ENCODE peak calls at places on chromosome 13, in four cellular contexts. A, H, O and Y are unnamed samples.

GRCh38 chr13:113612626-113613025 is 28.1 kb downstream of the TFDP1 start:
- DNase-seq in H (no peak), O (no peak), A (no peak), Y (no peak)

GRCh38 chr13:105410602-105411001 is 1124.9 kb downstream of the EFNB2 start:
- DNase-seq in H (peak), O (peak), A (peak), Y (peak)

GRCh38 chr13:52383362-52383761 is 22.6 kb downstream of the THSD1 start:
- DNase-seq in H (no peak), A (no peak), O (no peak), Y (peak)

GRCh38 chr13:66265446-66265845 is 964.7 kb downstream of the PCDH9 start:
- DNase-seq in O (no peak), H (no peak), A (no peak), Y (peak)

GRCh38 chr13:32829676-32830091 is 186.5 kb upstream of the KL start:
- DNase-seq in O (peak), H (peak), A (no peak), Y (peak)

GRCh38 chr13:67632590-67632989 is 402.5 kb upstream of the PCDH9 start:
- DNase-seq in O (no peak), H (no peak), A (no peak), Y (peak)

GRCh38 chr13:23921451-23921888 is 24.2 kb upstream of the C1QTNF9B start:
- DNase-seq in O (peak), A (peak), H (peak), Y (peak)

GRCh38 chr13:60016229-60016628 is 147.5 kb downstream of the DIAPH3 start:
- DNase-seq in H (no peak), O (no peak), A (no peak), Y (no peak)

GRCh38 chr13:46571189-46571901 is 18.4 kb downstream of the LRCH1 start:
- DNase-seq in A (no peak), H (no peak), O (peak), Y (peak)

GRCh38 chr13:109521719-109522118 is 264.7 kb downstream of the IRS2 start:
- DNase-seq in O (no peak), H (no peak), A (no peak), Y (no peak)

GRCh38 chr13:53105477-53105876 is 76.9 kb downstream of the OLFM4 start:
- DNase-seq in H (no peak), O (peak), A (no peak), Y (no peak)

GRCh38 chr13:93769126-93769525 is 542.5 kb downstream of the GPC6 start:
- DNase-seq in A (no peak), H (no peak), O (no peak), Y (peak)

GRCh38 chr13:23788459-23788858 is 100.7 kb downstream of the MIPEP start:
- DNase-seq in O (no peak), H (no peak), A (no peak), Y (peak)

GRCh38 chr13:100434010-100434763 is 154.4 kb downstream of the GGACT start:
- DNase-seq in H (no peak), A (no peak), O (no peak), Y (peak)

GRCh38 chr13:109730832-109731335 is 55.5 kb downstream of the IRS2 start:
- DNase-seq in A (no peak), H (no peak), O (no peak), Y (no peak)

GRCh38 chr13:37475151-37475550 is 123.4 kb downstream of the POSTN start:
- DNase-seq in H (no peak), O (no peak), A (no peak), Y (peak)

GRCh38 chr13:34156841-34157365 is 339.0 kb downstream of the RFC3 start:
- DNase-seq in O (peak), A (no peak), H (peak), Y (peak)

GRCh38 chr13:49651775-49652690 is 23.7 kb downstream of the ARL11 start:
- DNase-seq in A (no peak), H (no peak), O (no peak), Y (no peak)

GRCh38 chr13:30718661-30719520 is 16.5 kb upstream of the ALOX5AP start:
- DNase-seq in H (no peak), O (peak), A (no peak), Y (peak)

GRCh38 chr13:32585625-32586021 is 629 bp upstream of the PDS5B start:
- DNase-seq in A (peak), O (peak), H (peak), Y (no peak)

GRCh38 chr13:36764957-36765356 is 54.1 kb upstream of the RFXAP start:
- DNase-seq in A (no peak), H (peak), O (peak), Y (no peak)

GRCh38 chr13:87666826-87667225 is 4.3 kb upstream of the SLITRK5 start:
- DNase-seq in A (no peak), H (no peak), O (no peak), Y (no peak)

GRCh38 chr13:59746291-59746962 is 417.3 kb downstream of the DIAPH3 start:
- DNase-seq in H (no peak), A (no peak), O (no peak), Y (peak)

GRCh38 chr13:46211521-46212351 is at the start of gene LRRC63:
- DNase-seq in O (peak), H (peak), A (peak), Y (no peak)

GRCh38 chr13:44857061-44857460 is 132.2 kb downstream of the NUFIP1 start:
- DNase-seq in O (no peak), H (no peak), A (no peak), Y (no peak)

GRCh38 chr13:104477256-104477655 is 1411.0 kb upstream of the SLC10A2 start:
- DNase-seq in A (no peak), O (no peak), H (no peak), Y (no peak)

GRCh38 chr13:47546265-47546962 is 454.7 kb downstream of the SUCLA2 start:
- DNase-seq in A (no peak), H (no peak), O (no peak), Y (no peak)

GRCh38 chr13:87324558-87324957 is 346.6 kb upstream of the SLITRK5 start:
- DNase-seq in H (no peak), A (no peak), O (no peak), Y (no peak)

GRCh38 chr13:59721889-59722579 is 441.7 kb downstream of the DIAPH3 start:
- DNase-seq in A (no peak), O (no peak), H (no peak), Y (no peak)

GRCh38 chr13:90205081-90205480 is 1142.4 kb upstream of the MIR17HG start:
- DNase-seq in A (no peak), O (no peak), H (no peak), Y (no peak)

GRCh38 chr13:114263590-114263989 is 17.8 kb upstream of the UPF3A start:
- DNase-seq in H (no peak), A (no peak), O (no peak), Y (no peak)

GRCh38 chr13:36154567-36155231 is 23.5 kb upstream of the DCLK1 start:
- DNase-seq in O (no peak), H (peak), A (peak), Y (no peak)

GRCh38 chr13:69585656-69586055 is 522.0 kb upstream of the ATXN8OS start:
- DNase-seq in H (no peak), A (no peak), O (no peak), Y (no peak)

GRCh38 chr13:69579351-69579750 is 528.3 kb upstream of the ATXN8OS start:
- DNase-seq in H (no peak), A (no peak), O (no peak), Y (no peak)

DNA sequence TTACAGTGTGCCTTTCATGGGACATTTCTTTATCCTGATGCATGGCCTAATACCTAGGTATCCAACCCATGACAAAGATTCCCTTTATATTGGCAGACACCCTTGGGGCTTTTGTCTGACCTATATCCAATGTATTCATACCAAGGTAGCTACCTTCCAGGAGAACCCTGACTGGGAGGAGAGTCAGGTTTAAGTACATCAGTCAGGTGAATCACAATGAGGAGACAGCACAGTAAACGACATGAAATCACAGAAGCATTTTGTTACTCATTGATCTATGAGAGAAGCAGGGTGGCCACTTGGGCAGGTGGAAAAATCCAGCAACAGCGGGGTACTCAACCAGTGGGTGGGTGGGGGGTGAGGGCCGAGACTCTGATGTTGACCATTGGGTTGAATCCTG is 527.4 kb upstream of the ATXN8OS start:
- DNase-seq in O (no peak), A (no peak), H (no peak), Y (no peak)
- H2BK5ac ChIP-seq in O (no peak), A (no peak), H (no peak), Y (no peak)

DNA sequence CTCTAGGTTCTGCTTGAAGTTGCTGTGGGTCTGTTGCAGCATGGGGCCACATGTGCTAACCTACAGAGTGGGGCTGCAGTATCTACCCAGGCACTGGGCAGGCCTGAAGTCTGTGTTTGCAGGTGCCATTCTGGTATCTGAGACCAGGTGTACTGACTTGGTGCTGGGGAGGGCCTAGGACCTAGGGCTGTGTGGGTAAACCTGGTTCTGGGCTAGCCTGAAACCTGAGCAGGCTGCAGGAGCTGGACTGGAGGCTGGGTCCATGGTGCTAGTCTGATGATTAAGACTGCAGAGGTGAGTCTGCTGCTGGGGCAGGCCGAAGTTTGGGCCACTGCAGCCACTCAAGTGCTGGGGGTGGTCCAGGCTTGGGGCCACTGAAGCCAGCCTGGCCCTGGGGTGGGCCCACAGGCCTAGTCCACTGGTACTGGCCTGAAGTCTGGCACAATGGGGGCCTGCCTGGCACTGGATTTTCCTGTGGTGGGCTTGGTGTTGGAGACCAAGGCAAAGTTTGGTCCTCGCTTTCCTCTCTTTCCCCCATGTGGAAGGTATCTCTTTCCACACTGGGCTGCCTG is 310.6 kb downstream of the NDFIP2 start:
- DNase-seq in A (no peak), H (no peak), O (no peak), Y (no peak)
- H2BK5ac ChIP-seq in A (no peak), H (no peak), O (no peak), Y (no peak)

GRCh38 chr13:25881136-25881926 is 170.5 kb downstream of the SHISA2 start:
- DNase-seq in O (no peak), A (no peak), H (no peak), Y (no peak)
- H2BK5ac ChIP-seq in O (no peak), A (no peak), H (no peak), Y (no peak)

GRCh38 chr13:106567421-106568224 is at the start of gene ARGLU1:
- DNase-seq in O (peak), H (peak), A (peak), Y (peak)

GRCh38 chr13:106568225-106569003 is 477 bp upstream of the ARGLU1 start:
- DNase-seq in A (no peak), O (no peak), H (no peak), Y (no peak)

GRCh38 chr13:106565127-106565775 is 2.7 kb downstream of the ARGLU1 start:
- DNase-seq in O (no peak), H (no peak), A (no peak), Y (no peak)

GRCh38 chr13:106569233-106570095 is 1.5 kb upstream of the ARGLU1 start:
- DNase-seq in O (peak), H (no peak), A (no peak), Y (no peak)

GRCh38 chr13:106566682-106567420 is 1.1 kb downstream of the ARGLU1 start:
- DNase-seq in O (peak), H (peak), A (no peak), Y (peak)
- H2BK5ac ChIP-seq in O (no peak), H (peak), A (peak), Y (peak)

GRCh38 chr13:27040826-27041108 is 130.8 kb downstream of the USP12 start:
- DNase-seq in H (no peak), A (no peak), O (no peak), Y (no peak)

GRCh38 chr13:27043013-27043412 is 128.6 kb downstream of the USP12 start:
- DNase-seq in H (no peak), O (peak), A (no peak), Y (peak)

GRCh38 chr13:27039171-27039701 is 132.4 kb downstream of the USP12 start:
- DNase-seq in A (no peak), H (no peak), O (no peak), Y (no peak)

GRCh38 chr13:27038323-27038722 is 133.3 kb downstream of the USP12 start:
- DNase-seq in O (no peak), H (no peak), A (no peak), Y (peak)

DNA sequence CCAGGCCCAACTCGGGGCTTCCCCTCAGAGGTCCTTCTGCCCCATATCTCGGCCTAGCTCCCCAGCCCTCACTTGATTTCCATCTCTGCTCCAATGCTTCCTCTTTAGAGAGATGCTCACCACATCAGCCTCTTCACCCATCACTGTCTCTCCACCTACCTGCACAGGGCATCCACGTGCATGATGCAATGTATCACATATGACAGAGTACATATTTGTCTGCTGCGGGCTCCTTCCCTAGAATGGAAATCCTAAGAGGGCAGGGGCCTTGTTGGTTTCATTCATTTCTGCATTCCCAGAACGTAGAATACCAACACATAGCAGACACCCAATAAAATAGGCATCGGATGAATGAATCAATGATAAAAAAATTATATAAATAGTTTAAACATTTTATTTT is 130.3 kb downstream of the USP12 start:
- DNase-seq in A (no peak), H (no peak), O (peak), Y (no peak)
- H2BK5ac ChIP-seq in A (no peak), H (no peak), O (peak), Y (no peak)

GRCh38 chr13:20553309-20553708 is 13.6 kb upstream of the IFT88 start:
- DNase-seq in O (peak), H (no peak), A (no peak), Y (no peak)
- H2BK5ac ChIP-seq in O (no peak), H (no peak), A (no peak), Y (no peak)

GRCh38 chr13:26476744-26477129 is 80.7 kb upstream of the WASF3 start:
- DNase-seq in A (no peak), O (no peak), H (no peak), Y (no peak)

GRCh38 chr13:26476111-26476743 is 81.3 kb upstream of the WASF3 start:
- DNase-seq in O (peak), A (no peak), H (peak), Y (peak)

GRCh38 chr13:26473571-26474230 is 83.8 kb upstream of the WASF3 start:
- DNase-seq in O (peak), A (no peak), H (no peak), Y (no peak)

GRCh38 chr13:26474286-26474685 is 83.2 kb upstream of the WASF3 start:
- DNase-seq in H (no peak), O (no peak), A (no peak), Y (no peak)

GRCh38 chr13:26475176-26476110 is 82.0 kb upstream of the WASF3 start:
- DNase-seq in O (peak), A (no peak), H (peak), Y (no peak)
- H2BK5ac ChIP-seq in O (peak), A (no peak), H (no peak), Y (peak)

DNA sequence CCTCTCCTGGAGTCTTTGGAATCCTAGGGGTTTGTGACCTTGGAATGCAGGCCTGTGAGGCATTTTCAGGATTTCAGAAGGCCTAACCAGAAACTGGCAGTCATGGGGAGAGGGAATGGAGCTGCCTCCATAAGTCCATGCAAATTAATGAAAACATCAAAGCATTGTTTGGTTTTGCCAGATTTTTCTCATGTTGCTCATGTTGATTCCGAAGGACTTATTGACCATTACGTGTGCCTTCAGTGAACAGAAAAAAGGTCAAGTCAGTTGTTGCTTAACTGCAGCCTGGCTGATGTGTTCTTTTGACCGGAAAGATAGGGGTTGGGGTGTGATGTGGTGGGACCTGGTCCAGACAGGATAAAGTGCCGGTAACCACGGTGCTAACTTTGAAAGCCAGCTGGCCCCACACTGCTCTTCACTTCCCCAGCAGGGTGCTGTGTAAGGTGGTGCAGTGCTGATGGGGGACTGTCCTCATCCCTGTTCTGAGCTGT is 3.6 kb downstream of the RNF113B start:
- DNase-seq in H (no peak), A (no peak), O (peak), Y (peak)
- H2BK5ac ChIP-seq in H (no peak), A (no peak), O (no peak), Y (peak)

GRCh38 chr13:111975539-111976473 is 91.1 kb upstream of the SOX1 start:
- DNase-seq in A (no peak), O (no peak), H (no peak), Y (no peak)
- H2BK5ac ChIP-seq in A (no peak), O (no peak), H (no peak), Y (no peak)